ENCODE peak calls at places on chromosomes 6 and 20, in five cellular contexts. S, U, G, Z and F are unnamed samples.

GRCh38 chr6:151765444-151765886 is 42.0 kb upstream of the ESR1 start:
- DNase-seq in Z (no peak), G (no peak), U (peak), S (peak), F (peak)

GRCh38 chr20:63774348-63774735 is 34.8 kb downstream of the SLC2A4RG start:
- DNase-seq in Z (no peak), S (no peak), U (no peak), G (no peak), F (no peak)

GRCh38 chr6:27757307-27757706 is 154.9 kb downstream of the OR2B2 start:
- DNase-seq in G (peak), U (no peak), Z (no peak), S (no peak), F (peak)

GRCh38 chr20:40393161-40393560 is 295.9 kb downstream of the MAFB start:
- DNase-seq in G (no peak), U (no peak), Z (no peak), S (no peak), F (no peak)

GRCh38 chr6:131060311-131060710 is 2.7 kb downstream of the EPB41L2 start:
- DNase-seq in S (no peak), Z (no peak), G (no peak), U (peak), F (no peak)

GRCh38 chr6:143270026-143270425 is 180.5 kb downstream of the ADAT2 start:
- DNase-seq in S (no peak), G (no peak), Z (no peak), U (peak), F (no peak)

GRCh38 chr6:91667596-91667995 is 1080.7 kb upstream of the MAP3K7 start:
- DNase-seq in S (no peak), Z (no peak), U (no peak), G (no peak), F (no peak)

GRCh38 chr6:22306741-22307466 is 10.1 kb upstream of the PRL start:
- DNase-seq in G (no peak), S (no peak), Z (no peak), U (no peak), F (no peak)

GRCh38 chr6:113350521-113350920 is 506.6 kb upstream of the MARCKS start:
- DNase-seq in U (peak), Z (no peak), S (no peak), G (no peak), F (no peak)

GRCh38 chr6:148761532-148761951 is 14.7 kb downstream of the UST start:
- DNase-seq in Z (no peak), S (peak), G (peak), U (peak), F (no peak)

GRCh38 chr20:49713779-49714712 is at the start of gene B4GALT5:
- DNase-seq in U (peak), G (peak), S (peak), Z (peak), F (peak)

GRCh38 chr20:41003143-41003932 is 25.3 kb upstream of the TOP1 start:
- DNase-seq in U (peak), G (peak), S (no peak), Z (peak), F (no peak)

GRCh38 chr20:57040924-57041323 is 225.5 kb downstream of the BMP7 start:
- DNase-seq in U (peak), G (no peak), Z (no peak), S (no peak), F (no peak)

GRCh38 chr20:25696384-25697131 is at the start of gene ZNF337:
- DNase-seq in Z (peak), G (peak), S (peak), U (peak), F (peak)
- TF ChIP-seq CTCF in Z (no peak), G (no peak), S (peak), U (no peak), F (no peak)

DNA sequence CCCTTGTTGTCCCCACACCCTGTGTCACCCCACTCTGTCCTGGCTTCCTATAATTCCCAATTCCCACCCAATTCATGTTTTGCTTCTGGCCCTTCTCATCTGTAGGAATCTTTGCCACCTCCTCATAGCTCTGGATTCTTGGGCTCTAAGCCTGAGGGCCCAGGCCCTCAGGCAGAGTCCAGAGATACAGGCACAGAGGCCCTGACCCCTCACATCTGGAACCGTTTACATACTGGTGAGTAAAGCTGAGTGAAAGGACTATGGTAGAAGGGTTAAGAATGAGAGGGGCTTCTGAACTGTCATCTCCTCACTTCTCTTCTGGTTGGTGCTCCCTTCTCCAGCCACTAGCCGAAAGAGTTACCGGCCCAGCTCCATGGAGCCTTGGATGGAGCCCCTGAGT is 13.6 kb downstream of the PRRC2A start:
- DNase-seq in G (no peak), U (peak), Z (no peak), S (no peak), F (no peak)
- TF ChIP-seq CTCF in G (no peak), U (no peak), Z (no peak), S (no peak), F (no peak)

DNA sequence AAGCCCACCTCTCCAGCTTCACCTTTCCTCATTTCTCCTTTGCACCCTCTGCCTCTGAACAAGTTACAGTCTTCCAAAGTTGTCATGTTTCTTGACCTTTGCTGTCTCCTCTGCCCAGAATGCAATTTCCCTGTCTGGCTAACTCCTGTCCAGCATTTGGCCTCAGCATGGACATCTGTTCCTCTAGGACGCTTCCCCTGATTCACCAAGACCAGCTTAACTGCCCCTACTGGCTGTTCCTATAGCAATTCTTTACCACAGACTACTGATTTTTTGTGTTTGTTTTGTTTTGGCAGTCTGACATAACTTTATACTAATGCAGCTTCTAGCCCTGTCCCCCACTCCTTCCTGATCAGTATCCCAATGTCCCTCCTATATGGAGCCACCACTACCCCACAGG is 13.4 kb downstream of the GNL1 start:
- DNase-seq in S (no peak), Z (no peak), G (no peak), U (peak), F (no peak)
- TF ChIP-seq CTCF in S (peak), Z (no peak), G (no peak), U (peak), F (no peak)

DNA sequence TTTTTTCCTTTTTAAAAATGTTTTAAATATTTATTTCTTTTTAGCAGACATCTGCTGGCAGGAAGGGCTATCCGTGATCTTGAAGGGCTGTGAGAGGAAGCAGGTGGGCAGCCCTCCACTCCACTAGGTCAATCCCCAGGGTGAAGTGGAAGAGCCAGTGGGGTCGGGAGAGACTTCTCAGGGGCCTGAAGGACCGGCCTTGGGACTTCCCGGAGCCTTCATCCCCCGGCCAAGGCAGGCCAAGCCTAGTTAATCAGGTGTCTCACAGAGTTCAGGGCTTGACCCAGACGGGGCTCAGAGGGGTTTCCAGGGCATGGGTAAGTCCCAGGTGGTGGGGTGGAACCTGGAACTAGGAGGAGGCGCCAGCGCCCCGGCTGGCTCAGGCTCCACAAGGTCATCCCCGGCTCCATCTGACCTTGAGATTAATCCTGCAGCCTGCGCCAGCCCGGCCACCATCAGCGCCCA is 44.3 kb downstream of the MDFI start:
- DNase-seq in Z (no peak), G (peak), U (no peak), S (no peak), F (no peak)
- TF ChIP-seq CTCF in Z (no peak), G (no peak), U (no peak), S (no peak), F (no peak)

GRCh38 chr6:166770216-166771116 is 143.4 kb upstream of the RPS6KA2 start:
- DNase-seq in Z (no peak), U (peak), G (no peak), S (no peak), F (no peak)
- TF ChIP-seq CTCF in Z (no peak), U (peak), G (no peak), S (peak), F (peak)

DNA sequence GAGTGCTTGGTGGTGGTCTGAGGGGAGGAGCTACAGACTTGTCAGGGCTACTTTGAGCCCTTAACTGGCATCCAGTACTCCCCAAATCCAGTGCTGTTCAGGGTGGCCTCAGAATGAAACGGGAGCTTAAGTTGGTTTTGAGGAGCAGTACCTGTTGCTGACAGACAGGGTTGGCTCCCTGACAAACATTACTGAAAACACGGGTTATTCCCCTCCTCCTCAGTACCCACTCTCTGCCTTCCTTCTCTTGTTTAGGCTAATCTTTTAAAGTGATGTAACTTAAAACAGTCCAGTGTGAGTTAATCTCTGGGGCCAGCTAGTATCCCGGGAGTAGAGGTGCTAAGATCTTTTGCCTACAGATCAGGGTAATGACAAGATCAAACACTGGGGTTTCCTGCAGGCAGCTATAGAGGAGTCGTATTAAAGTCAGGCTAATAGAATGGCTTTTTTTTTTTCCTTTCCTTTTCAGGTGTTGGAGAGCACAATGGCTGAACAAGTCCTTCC is 3.7 kb downstream of the TNFAIP3 start:
- DNase-seq in G (no peak), U (no peak), Z (no peak), S (no peak), F (no peak)
- TF ChIP-seq CTCF in G (no peak), U (peak), Z (no peak), S (no peak), F (no peak)

GRCh38 chr6:3240595-3240994 is 13.1 kb upstream of the TUBB2B start:
- DNase-seq in S (no peak), G (no peak), U (no peak), Z (no peak), F (no peak)
- TF ChIP-seq CTCF in S (no peak), G (no peak), U (no peak), Z (no peak), F (no peak)

GRCh38 chr20:11003341-11003740 is 329.5 kb upstream of the JAG1 start:
- DNase-seq in S (no peak), Z (no peak), G (no peak), U (no peak), F (no peak)

GRCh38 chr20:11011653-11012052 is 337.9 kb upstream of the JAG1 start:
- DNase-seq in U (no peak), Z (no peak), G (no peak), S (no peak), F (no peak)

GRCh38 chr20:11013801-11014200 is 340.0 kb upstream of the JAG1 start:
- DNase-seq in Z (no peak), G (no peak), U (no peak), S (no peak), F (no peak)

GRCh38 chr20:11012975-11013374 is 339.2 kb upstream of the JAG1 start:
- DNase-seq in S (no peak), Z (no peak), U (peak), G (no peak), F (no peak)

DNA sequence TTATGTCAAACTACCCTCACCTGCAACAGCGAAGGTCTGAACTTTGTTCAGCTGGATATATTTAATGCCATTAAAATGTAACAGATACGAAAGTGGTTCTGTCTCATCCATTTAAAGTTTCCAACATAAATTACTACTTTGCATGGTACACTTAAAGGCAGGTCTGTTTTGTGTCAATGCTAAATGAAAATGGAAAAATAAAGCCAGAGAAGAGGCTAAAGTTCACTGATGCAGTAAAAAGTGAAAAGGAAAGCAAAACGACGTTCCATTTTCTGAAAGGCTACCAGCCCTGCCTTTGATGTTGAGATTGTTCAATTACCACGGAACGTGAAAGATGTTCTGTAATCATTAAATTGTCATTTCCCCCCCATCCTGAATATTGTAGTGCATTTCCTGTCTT is 334.6 kb upstream of the JAG1 start:
- DNase-seq in U (no peak), S (no peak), G (no peak), Z (no peak), F (no peak)
- TF ChIP-seq CTCF in U (no peak), S (no peak), G (no peak), Z (no peak), F (no peak)